ENCODE peak calls at places on chromosomes 12 and 14, in five cellular contexts. One of them, this sample, is unnamed.

GRCh38 chr12:1374296-1374695 is 220.1 kb downstream of the FBXL14 start:
- DNase-seq in A673: peak
- DNase-seq in OCI-LY7: no peak
- DNase-seq in SK-N-SH: no peak
- DNase-seq in cardiac muscle cell: no peak
- DNase-seq in this sample: no peak

GRCh38 chr14:44898547-44898946 is 63.2 kb downstream of the KLHL28 start:
- DNase-seq in A673: no peak
- DNase-seq in OCI-LY7: no peak
- DNase-seq in SK-N-SH: no peak
- DNase-seq in cardiac muscle cell: no peak
- DNase-seq in this sample: no peak

GRCh38 chr12:22765731-22766130 is 140.8 kb downstream of the ETNK1 start:
- DNase-seq in A673: no peak
- DNase-seq in OCI-LY7: no peak
- DNase-seq in SK-N-SH: no peak
- DNase-seq in cardiac muscle cell: no peak
- DNase-seq in this sample: no peak

GRCh38 chr14:68247867-68248266 is 428.3 kb downstream of the RAD51B start:
- DNase-seq in A673: no peak
- DNase-seq in OCI-LY7: no peak
- DNase-seq in SK-N-SH: no peak
- DNase-seq in cardiac muscle cell: peak
- DNase-seq in this sample: peak

GRCh38 chr12:47979166-47979565 is 15.8 kb downstream of the TMEM106C start:
- DNase-seq in A673: no peak
- DNase-seq in OCI-LY7: no peak
- DNase-seq in SK-N-SH: no peak
- DNase-seq in cardiac muscle cell: no peak
- DNase-seq in this sample: no peak

GRCh38 chr12:94879542-94879941 is 124.0 kb downstream of the NDUFA12 start:
- DNase-seq in A673: no peak
- DNase-seq in OCI-LY7: peak
- DNase-seq in SK-N-SH: no peak
- DNase-seq in cardiac muscle cell: peak
- DNase-seq in this sample: no peak

GRCh38 chr14:100677925-100678765 is 48.5 kb upstream of the DLK1 start:
- DNase-seq in A673: peak
- DNase-seq in OCI-LY7: no peak
- DNase-seq in SK-N-SH: peak
- DNase-seq in cardiac muscle cell: peak
- DNase-seq in this sample: no peak

GRCh38 chr12:4353785-4354208 is 25.7 kb downstream of the FGF23 start:
- DNase-seq in A673: peak
- DNase-seq in OCI-LY7: peak
- DNase-seq in SK-N-SH: peak
- DNase-seq in cardiac muscle cell: peak
- DNase-seq in this sample: peak

GRCh38 chr14:96792003-96792402 is 5.2 kb upstream of the VRK1 start:
- DNase-seq in A673: no peak
- DNase-seq in OCI-LY7: no peak
- DNase-seq in SK-N-SH: no peak
- DNase-seq in cardiac muscle cell: peak
- DNase-seq in this sample: peak

GRCh38 chr12:92624236-92624635 is 78.6 kb upstream of the PLEKHG7 start:
- DNase-seq in A673: no peak
- DNase-seq in OCI-LY7: no peak
- DNase-seq in SK-N-SH: no peak
- DNase-seq in cardiac muscle cell: peak
- DNase-seq in this sample: peak

GRCh38 chr12:214005-214736 is at the start of gene SLC6A12:
- DNase-seq in A673: no peak
- DNase-seq in OCI-LY7: no peak
- DNase-seq in SK-N-SH: no peak
- DNase-seq in cardiac muscle cell: peak
- DNase-seq in this sample: no peak

GRCh38 chr12:130953783-130954543 is at the start of gene ADGRD1:
- DNase-seq in A673: no peak
- DNase-seq in OCI-LY7: no peak
- DNase-seq in SK-N-SH: no peak
- DNase-seq in cardiac muscle cell: peak
- DNase-seq in this sample: peak

GRCh38 chr12:105704788-105705187 is 374.3 kb downstream of the C12orf75 start:
- DNase-seq in A673: no peak
- DNase-seq in OCI-LY7: no peak
- DNase-seq in SK-N-SH: no peak
- DNase-seq in cardiac muscle cell: no peak
- DNase-seq in this sample: no peak

GRCh38 chr12:85004199-85004598 is 31.9 kb downstream of the TSPAN19 start:
- DNase-seq in A673: no peak
- DNase-seq in OCI-LY7: no peak
- DNase-seq in SK-N-SH: no peak
- DNase-seq in cardiac muscle cell: no peak
- DNase-seq in this sample: no peak

GRCh38 chr12:67068204-67068731 is 200.9 kb upstream of the CAND1 start:
- DNase-seq in A673: peak
- DNase-seq in OCI-LY7: peak
- DNase-seq in SK-N-SH: peak
- DNase-seq in cardiac muscle cell: no peak
- DNase-seq in this sample: no peak

GRCh38 chr12:43120189-43120588 is 431.8 kb downstream of the ADAMTS20 start:
- DNase-seq in A673: no peak
- DNase-seq in OCI-LY7: no peak
- DNase-seq in SK-N-SH: no peak
- DNase-seq in cardiac muscle cell: no peak
- DNase-seq in this sample: no peak

GRCh38 chr14:77206877-77207389 is 25.3 kb downstream of the TMEM63C start:
- DNase-seq in A673: no peak
- DNase-seq in OCI-LY7: no peak
- DNase-seq in SK-N-SH: no peak
- DNase-seq in cardiac muscle cell: no peak
- DNase-seq in this sample: no peak

GRCh38 chr12:7872565-7873304 is at the start of gene SLC2A14:
- DNase-seq in A673: no peak
- DNase-seq in OCI-LY7: peak
- DNase-seq in SK-N-SH: no peak
- DNase-seq in cardiac muscle cell: no peak
- DNase-seq in this sample: no peak

GRCh38 chr14:91947196-91948184 is at the start of gene FBLN5:
- DNase-seq in A673: peak
- DNase-seq in OCI-LY7: no peak
- DNase-seq in SK-N-SH: peak
- DNase-seq in cardiac muscle cell: peak
- DNase-seq in this sample: peak

GRCh38 chr12:124507188-124508109 is 60.0 kb downstream of the NCOR2 start:
- DNase-seq in A673: peak
- DNase-seq in OCI-LY7: no peak
- DNase-seq in SK-N-SH: peak
- DNase-seq in cardiac muscle cell: peak
- DNase-seq in this sample: peak

GRCh38 chr14:54823757-54824549 is 78.7 kb downstream of the GCH1 start:
- DNase-seq in A673: no peak
- DNase-seq in OCI-LY7: no peak
- DNase-seq in SK-N-SH: no peak
- DNase-seq in cardiac muscle cell: no peak
- DNase-seq in this sample: no peak

GRCh38 chr14:25518347-25518746 is 468.4 kb upstream of the STXBP6 start:
- DNase-seq in A673: no peak
- DNase-seq in OCI-LY7: no peak
- DNase-seq in SK-N-SH: no peak
- DNase-seq in cardiac muscle cell: no peak
- DNase-seq in this sample: no peak

GRCh38 chr12:38776657-38777056 is 128.7 kb downstream of the CPNE8 start:
- DNase-seq in A673: no peak
- DNase-seq in OCI-LY7: no peak
- DNase-seq in SK-N-SH: no peak
- DNase-seq in cardiac muscle cell: peak
- DNase-seq in this sample: no peak

GRCh38 chr12:82937151-82937550 is 250.4 kb downstream of the TMTC2 start:
- DNase-seq in A673: no peak
- DNase-seq in OCI-LY7: no peak
- DNase-seq in SK-N-SH: no peak
- DNase-seq in cardiac muscle cell: peak
- DNase-seq in this sample: peak

GRCh38 chr14:74936151-74936550 is 13.1 kb upstream of the RPS6KL1 start:
- DNase-seq in A673: no peak
- DNase-seq in OCI-LY7: no peak
- DNase-seq in SK-N-SH: no peak
- DNase-seq in cardiac muscle cell: no peak
- DNase-seq in this sample: no peak

GRCh38 chr14:51959928-51960327 is 29.4 kb upstream of the RTRAF start:
- DNase-seq in A673: no peak
- DNase-seq in OCI-LY7: no peak
- DNase-seq in SK-N-SH: no peak
- DNase-seq in cardiac muscle cell: no peak
- DNase-seq in this sample: no peak

GRCh38 chr12:108647199-108647935 is 13.7 kb upstream of the SELPLG start:
- DNase-seq in A673: no peak
- DNase-seq in OCI-LY7: no peak
- DNase-seq in SK-N-SH: no peak
- DNase-seq in cardiac muscle cell: no peak
- DNase-seq in this sample: no peak

GRCh38 chr12:106333756-106334155 is 23.8 kb upstream of the POLR3B start:
- DNase-seq in A673: no peak
- DNase-seq in OCI-LY7: no peak
- DNase-seq in SK-N-SH: no peak
- DNase-seq in cardiac muscle cell: no peak
- DNase-seq in this sample: no peak

DNA sequence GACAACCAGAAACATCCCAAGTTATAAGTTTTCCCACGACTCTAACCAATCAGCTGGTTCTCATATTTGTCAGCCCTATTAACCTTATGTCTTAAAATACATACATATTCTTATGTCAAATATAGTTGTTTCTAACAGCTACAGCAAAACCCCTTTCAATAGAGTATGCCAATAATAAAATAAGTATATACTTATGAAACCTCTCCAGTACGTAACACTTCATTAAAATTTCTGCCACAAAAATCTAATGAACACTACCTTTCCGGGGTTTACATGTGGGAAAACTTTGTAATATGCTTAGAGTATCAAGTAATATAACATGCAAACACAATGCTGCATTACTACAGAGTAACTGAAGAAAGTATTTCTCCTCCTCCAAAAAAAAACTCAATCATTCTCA is 1.8 kb downstream of the LRP6 start:
- DNase-seq in A673: no peak
- DNase-seq in OCI-LY7: no peak
- DNase-seq in SK-N-SH: no peak
- DNase-seq in cardiac muscle cell: no peak
- DNase-seq in this sample: no peak
- H3K4me3 ChIP-seq in A673: peak
- H3K4me3 ChIP-seq in OCI-LY7: peak
- H3K4me3 ChIP-seq in SK-N-SH: peak
- H3K4me3 ChIP-seq in cardiac muscle cell: peak
- H3K4me3 ChIP-seq in this sample: peak

GRCh38 chr12:127145929-127146789 is 1120.8 kb upstream of the TMEM132C start:
- DNase-seq in A673: peak
- DNase-seq in OCI-LY7: no peak
- DNase-seq in SK-N-SH: peak
- DNase-seq in cardiac muscle cell: peak
- DNase-seq in this sample: peak

GRCh38 chr12:127145543-127145928 is 1121.4 kb upstream of the TMEM132C start:
- DNase-seq in A673: no peak
- DNase-seq in OCI-LY7: no peak
- DNase-seq in SK-N-SH: no peak
- DNase-seq in cardiac muscle cell: no peak
- DNase-seq in this sample: no peak

GRCh38 chr12:127147724-127148123 is 1119.2 kb upstream of the TMEM132C start:
- DNase-seq in A673: no peak
- DNase-seq in OCI-LY7: no peak
- DNase-seq in SK-N-SH: no peak
- DNase-seq in cardiac muscle cell: peak
- DNase-seq in this sample: no peak

GRCh38 chr12:127148318-127148717 is 1118.7 kb upstream of the TMEM132C start:
- DNase-seq in A673: no peak
- DNase-seq in OCI-LY7: no peak
- DNase-seq in SK-N-SH: no peak
- DNase-seq in cardiac muscle cell: no peak
- DNase-seq in this sample: no peak

DNA sequence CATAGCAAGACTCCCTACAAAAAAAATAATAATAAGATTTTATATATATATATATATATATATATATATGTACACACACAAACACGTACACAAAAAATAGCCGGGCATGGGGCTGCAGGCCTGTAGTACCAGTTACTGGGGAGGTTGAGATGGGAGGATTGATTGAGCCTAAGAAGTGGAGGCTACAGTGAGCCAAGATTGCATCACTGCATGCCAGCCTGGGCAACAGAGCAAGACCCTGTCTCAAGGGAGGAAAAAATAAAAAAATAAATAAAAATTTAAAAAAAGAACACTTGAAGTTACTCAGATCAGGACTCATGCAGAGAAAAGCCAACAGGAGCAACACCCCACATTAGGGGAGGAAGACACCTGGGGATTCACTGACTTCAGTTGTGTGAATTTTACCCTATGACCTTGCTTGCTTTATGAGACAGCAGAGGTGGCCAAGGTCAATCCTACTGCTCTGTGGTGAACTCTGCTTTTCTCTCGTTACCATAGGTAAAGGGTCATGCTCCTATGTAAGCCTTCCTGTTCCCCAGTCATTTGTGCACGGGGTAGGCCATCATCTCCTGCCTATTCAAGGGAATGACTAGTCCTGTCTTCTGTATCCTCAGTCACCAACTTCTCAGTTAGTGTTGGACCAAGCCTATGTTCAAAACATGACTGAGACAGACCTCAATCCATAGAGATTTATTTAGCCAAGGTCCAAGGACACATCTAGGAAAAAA is 1119.8 kb upstream of the TMEM132C start:
- DNase-seq in A673: no peak
- DNase-seq in OCI-LY7: no peak
- DNase-seq in SK-N-SH: no peak
- DNase-seq in cardiac muscle cell: no peak
- DNase-seq in this sample: no peak
- H3K4me3 ChIP-seq in A673: no peak
- H3K4me3 ChIP-seq in OCI-LY7: no peak
- H3K4me3 ChIP-seq in SK-N-SH: no peak
- H3K4me3 ChIP-seq in cardiac muscle cell: no peak
- H3K4me3 ChIP-seq in this sample: no peak

DNA sequence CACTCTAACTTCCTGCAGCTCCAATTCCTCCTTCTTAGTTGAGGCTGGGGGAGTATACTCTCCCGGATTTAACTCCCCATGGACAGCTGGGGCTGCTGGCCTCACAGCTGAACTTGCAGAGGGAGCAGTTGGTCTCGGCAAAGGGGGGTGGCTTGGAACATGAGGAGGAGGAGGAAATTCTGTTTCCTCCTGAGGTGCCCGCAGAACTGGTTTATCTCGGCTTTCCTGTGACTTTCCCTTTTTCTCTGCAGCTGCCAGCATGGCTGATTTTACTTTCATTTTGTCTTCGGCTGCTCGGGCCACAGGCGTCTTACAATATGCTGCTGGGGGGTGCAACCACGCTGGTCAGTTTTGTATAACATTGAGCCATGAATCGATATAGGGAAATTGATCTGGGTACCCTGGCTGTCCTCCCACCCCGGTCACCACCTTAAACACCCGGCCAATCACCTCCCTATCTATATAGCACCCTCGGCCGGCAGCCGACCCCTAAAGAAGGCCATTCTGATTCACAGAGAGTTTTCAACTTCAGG is 1317.6 kb downstream of the TMEM121 start:
- DNase-seq in A673: no peak
- DNase-seq in OCI-LY7: peak
- DNase-seq in SK-N-SH: peak
- DNase-seq in cardiac muscle cell: no peak
- DNase-seq in this sample: peak
- H3K4me3 ChIP-seq in A673: peak
- H3K4me3 ChIP-seq in OCI-LY7: peak
- H3K4me3 ChIP-seq in SK-N-SH: peak
- H3K4me3 ChIP-seq in cardiac muscle cell: no peak
- H3K4me3 ChIP-seq in this sample: peak

GRCh38 chr14:102779574-102780315 is 2.5 kb downstream of the TRAF3 start:
- DNase-seq in A673: no peak
- DNase-seq in OCI-LY7: no peak
- DNase-seq in SK-N-SH: no peak
- DNase-seq in cardiac muscle cell: peak
- DNase-seq in this sample: peak
- H3K4me3 ChIP-seq in A673: peak
- H3K4me3 ChIP-seq in OCI-LY7: no peak
- H3K4me3 ChIP-seq in SK-N-SH: no peak
- H3K4me3 ChIP-seq in cardiac muscle cell: no peak
- H3K4me3 ChIP-seq in this sample: no peak